ENCODE peak calls at places on chromosome 12, in eight cellular contexts. T is fibroblast of the aortic adventitia, B is Peyer's patch, H is lower leg skin, E is astrocyte of the spinal cord, G is lower lobe of right lung, P is fibroblast of mammary gland, C is neural progenitor cell. U is an unnamed sample.

GRCh38 chr12:113298861-113299545 is 35.9 kb downstream of the SLC8B1 start:
- DNase-seq in T (no peak), E (no peak), G (no peak), H (peak), C (no peak), B (no peak), P (no peak), U (peak)

GRCh38 chr12:41486718-41487117 is 298.6 kb downstream of the PDZRN4 start:
- DNase-seq in T (no peak), G (no peak), P (peak), E (peak), B (no peak), H (no peak), C (peak), U (peak)

GRCh38 chr12:26274441-26275312 is 79.3 kb downstream of the SSPN start:
- DNase-seq in E (peak), G (peak), C (peak), B (peak), P (peak), H (peak), T (peak), U (peak)

GRCh38 chr12:57517187-57517586 is 3.1 kb downstream of the DDIT3 start:
- DNase-seq in G (no peak), H (no peak), P (peak), E (peak), T (peak), B (no peak), C (no peak), U (peak)

GRCh38 chr12:121455766-121456420 is 56.0 kb downstream of the RNF34 start:
- DNase-seq in P (no peak), E (no peak), T (no peak), G (no peak), C (no peak), H (no peak), B (no peak), U (no peak)

GRCh38 chr12:32897276-32897615 is 669 bp upstream of the PKP2 start:
- DNase-seq in G (no peak), C (no peak), B (no peak), H (no peak), T (no peak), P (no peak), E (no peak), U (no peak)

GRCh38 chr12:64566882-64567517 is 43.3 kb upstream of the RASSF3 start:
- DNase-seq in P (no peak), E (no peak), H (no peak), C (peak), G (no peak), B (no peak), T (no peak), U (no peak)

GRCh38 chr12:113961921-113962710 is 4.0 kb downstream of the RBM19 start:
- DNase-seq in P (peak), B (no peak), C (no peak), T (peak), H (no peak), G (no peak), E (no peak), U (peak)

GRCh38 chr12:108750471-108751402 is 19.4 kb upstream of the CORO1C start:
- DNase-seq in P (peak), H (peak), E (no peak), G (no peak), T (peak), C (peak), B (no peak), U (peak)

GRCh38 chr12:90090929-90091651 is 382.5 kb upstream of the ATP2B1 start:
- DNase-seq in P (peak), B (no peak), H (no peak), C (peak), E (peak), G (no peak), T (peak), U (peak)

GRCh38 chr12:51013441-51013840 is 12.7 kb downstream of the SLC11A2 start:
- DNase-seq in T (no peak), B (no peak), G (no peak), H (no peak), E (no peak), P (no peak), C (no peak), U (no peak)

GRCh38 chr12:49342066-49342913 is 4.4 kb upstream of the DNAJC22 start:
- DNase-seq in E (peak), H (peak), B (peak), T (peak), G (peak), C (peak), P (peak), U (peak)

GRCh38 chr12:22974865-22975264 is 349.9 kb downstream of the ETNK1 start:
- DNase-seq in H (no peak), G (no peak), T (peak), C (no peak), E (peak), P (peak), B (no peak), U (peak)

GRCh38 chr12:122994140-122994675 is 13.7 kb downstream of the ARL6IP4 start:
- DNase-seq in E (no peak), P (no peak), B (no peak), T (no peak), H (no peak), C (no peak), G (no peak), U (no peak)

GRCh38 chr12:122022393-122023338 is 982 bp downstream of the BCL7A start:
- DNase-seq in C (peak), T (no peak), E (peak), P (no peak), B (no peak), H (no peak), G (no peak), U (peak)

GRCh38 chr12:31890295-31891285 is 68.6 kb upstream of the RESF1 start:
- DNase-seq in E (no peak), C (no peak), P (no peak), H (peak), G (no peak), T (no peak), B (peak), U (no peak)

GRCh38 chr12:31620311-31620710 is 29.4 kb upstream of the DENND5B start:
- DNase-seq in E (no peak), B (no peak), G (no peak), P (no peak), C (no peak), H (no peak), T (no peak), U (no peak)

GRCh38 chr12:80053048-80053790 is 46.1 kb upstream of the OTOGL start:
- DNase-seq in E (peak), T (peak), P (peak), G (peak), B (no peak), C (no peak), H (peak), U (peak)

GRCh38 chr12:10031318-10031717 is 836 bp downstream of the CLEC9A start:
- DNase-seq in B (no peak), C (no peak), H (no peak), P (peak), E (peak), T (no peak), G (no peak), U (no peak)

GRCh38 chr12:118633071-118633470 is 256.7 kb downstream of the SUDS3 start:
- DNase-seq in G (no peak), P (no peak), T (no peak), E (no peak), H (no peak), C (peak), B (no peak), U (no peak)

GRCh38 chr12:49920241-49920914 is 16.7 kb upstream of the FAIM2 start:
- DNase-seq in G (no peak), B (no peak), C (no peak), T (peak), H (no peak), P (peak), E (no peak), U (peak)

GRCh38 chr12:121996945-121997612 is 24.6 kb upstream of the BCL7A start:
- DNase-seq in G (no peak), T (no peak), E (no peak), H (no peak), B (no peak), P (peak), C (no peak), U (peak)

GRCh38 chr12:89960011-89960507 is 251.4 kb upstream of the ATP2B1 start:
- DNase-seq in T (no peak), E (no peak), H (no peak), G (no peak), B (no peak), C (no peak), P (peak), U (peak)

GRCh38 chr12:42961395-42961794 is 371.8 kb upstream of the PRICKLE1 start:
- DNase-seq in C (no peak), P (peak), B (no peak), H (no peak), T (peak), E (peak), G (no peak), U (peak)

GRCh38 chr12:49636979-49637378 is 13.6 kb downstream of the PRPF40B start:
- DNase-seq in T (peak), P (peak), C (peak), H (peak), G (no peak), B (peak), E (peak), U (peak)

GRCh38 chr12:48291511-48291910 is 59.2 kb downstream of the ZNF641 start:
- DNase-seq in T (no peak), G (no peak), B (no peak), E (no peak), P (no peak), H (no peak), C (no peak), U (no peak)

GRCh38 chr12:48285751-48286650 is 64.7 kb downstream of the ZNF641 start:
- DNase-seq in C (no peak), B (no peak), T (no peak), G (no peak), E (no peak), H (no peak), P (no peak), U (no peak)

GRCh38 chr12:48281811-48282210 is 68.9 kb downstream of the ZNF641 start:
- DNase-seq in B (no peak), T (no peak), H (no peak), C (no peak), G (no peak), P (no peak), E (no peak), U (no peak)

GRCh38 chr12:48288387-48289268 is 62.1 kb downstream of the ZNF641 start:
- DNase-seq in E (no peak), H (no peak), P (no peak), C (no peak), G (no peak), T (no peak), B (no peak), U (no peak)

DNA sequence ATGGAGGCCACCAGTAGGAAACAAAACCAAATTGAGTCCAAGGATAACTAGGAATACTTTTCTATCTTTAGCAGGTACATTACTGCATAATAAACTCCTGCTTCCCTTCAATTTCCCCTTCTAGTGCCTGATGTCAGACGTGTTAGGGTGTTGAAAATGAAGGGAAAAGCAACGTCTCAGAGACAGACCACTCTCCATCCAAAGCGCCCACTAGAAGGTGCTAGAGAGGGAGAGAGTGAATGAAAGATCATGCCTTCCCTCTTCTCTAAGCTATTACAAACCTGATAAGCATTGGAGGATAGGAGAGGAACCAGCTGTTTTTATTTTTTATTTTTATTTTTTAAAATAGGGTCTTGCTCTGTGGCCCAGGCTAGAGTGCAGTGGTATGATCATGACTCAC is 64.1 kb downstream of the ZNF641 start:
- DNase-seq in H (no peak), P (peak), G (no peak), E (no peak), C (peak), T (peak), B (no peak), U (peak)
- TF ChIP-seq CTCF in H (no peak), P (peak), G (peak), E (peak), C (peak), T (peak), B (no peak), U (peak)

DNA sequence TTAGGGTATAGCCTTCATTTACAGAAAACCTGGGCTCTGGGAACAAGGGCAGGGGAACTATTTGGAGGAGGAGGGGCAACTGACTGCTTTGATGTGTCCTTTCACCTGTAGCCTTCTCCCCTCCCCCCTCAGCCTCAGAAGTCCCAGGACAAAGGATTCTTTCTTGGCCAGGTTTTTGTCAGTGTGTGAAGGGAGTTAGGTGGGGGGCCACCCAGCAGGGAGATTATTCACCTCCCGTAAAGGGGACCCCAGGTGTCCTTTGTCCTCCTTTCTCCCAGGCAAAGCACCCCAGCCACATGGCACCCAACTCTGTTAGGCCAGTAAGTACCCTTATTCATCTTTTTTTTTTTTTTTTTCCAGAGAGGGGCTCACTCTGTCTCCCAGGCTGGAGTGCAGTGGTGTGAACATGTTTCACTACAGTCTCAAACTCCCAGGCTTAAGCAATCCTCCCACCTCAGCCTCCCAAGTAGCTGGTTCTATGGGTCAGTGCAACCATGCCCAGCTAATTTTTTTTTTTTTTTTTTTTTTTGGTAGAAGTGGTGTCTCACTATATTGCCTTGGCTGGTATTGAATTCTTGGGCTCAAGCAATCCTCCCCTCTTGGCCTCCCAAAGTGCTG is 722 bp upstream of the NFE2 start:
- DNase-seq in G (no peak), T (no peak), H (no peak), P (no peak), C (peak), E (no peak), B (no peak), U (no peak)
- TF ChIP-seq CTCF in G (no peak), T (no peak), H (no peak), P (no peak), C (no peak), E (no peak), B (no peak), U (no peak)

GRCh38 chr12:119667577-119668314 is at the start of gene PRKAB1:
- DNase-seq in H (peak), C (peak), B (peak), G (peak), P (peak), T (peak), E (peak), U (peak)

GRCh38 chr12:119665164-119665929 is 2.6 kb upstream of the PRKAB1 start:
- DNase-seq in E (no peak), B (no peak), P (no peak), G (no peak), T (no peak), H (peak), C (no peak), U (no peak)

GRCh38 chr12:119668315-119668651 is 350 bp downstream of the PRKAB1 start:
- DNase-seq in C (no peak), G (no peak), B (no peak), E (no peak), T (peak), H (no peak), P (peak), U (peak)

GRCh38 chr12:119666226-119666808 is 1.6 kb upstream of the PRKAB1 start:
- DNase-seq in E (no peak), G (no peak), B (no peak), T (no peak), C (no peak), P (no peak), H (no peak), U (no peak)

GRCh38 chr12:119666900-119667576 is 895 bp upstream of the PRKAB1 start:
- DNase-seq in H (no peak), T (no peak), P (no peak), B (no peak), G (no peak), C (no peak), E (no peak), U (no peak)
- TF ChIP-seq CTCF in H (no peak), T (no peak), P (no peak), B (no peak), G (no peak), C (no peak), E (no peak), U (no peak)

DNA sequence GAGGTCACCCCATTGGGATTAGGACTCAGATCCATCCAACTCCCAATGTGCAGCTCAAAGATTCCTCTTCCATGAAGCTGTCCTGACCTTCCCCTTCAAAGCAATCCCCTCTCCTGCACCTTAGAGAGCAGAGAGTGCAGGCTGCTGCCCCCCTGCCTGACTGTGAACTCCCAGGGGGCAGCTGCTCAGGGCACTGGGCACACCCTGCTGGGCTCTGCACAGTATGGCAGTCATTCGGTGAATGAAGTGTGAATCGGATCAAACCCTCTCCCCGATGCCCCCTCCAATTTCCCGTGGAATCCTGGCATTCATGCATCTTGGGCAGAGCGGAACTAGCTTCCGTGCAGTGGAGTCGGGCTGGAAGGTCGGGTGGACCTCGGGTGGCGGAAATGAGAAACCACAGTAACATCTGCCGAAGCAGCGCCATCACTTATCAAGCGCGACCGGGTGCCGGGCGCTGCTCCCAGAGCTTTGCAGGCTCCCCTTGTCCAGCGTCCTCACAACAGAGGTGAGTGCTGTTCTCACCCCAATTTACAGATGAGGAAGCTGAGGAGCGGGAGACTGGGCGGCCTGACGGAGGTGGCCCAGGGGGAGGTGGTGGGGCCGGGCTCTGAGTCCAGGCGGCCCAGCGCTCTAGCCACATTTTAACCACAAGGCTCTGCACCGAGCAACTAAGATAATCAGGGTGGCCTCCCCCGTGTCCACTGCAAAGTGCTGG is 14.7 kb downstream of the GALNT9 start:
- DNase-seq in G (peak), H (no peak), P (no peak), E (no peak), T (no peak), B (no peak), C (no peak), U (no peak)
- TF ChIP-seq CTCF in G (no peak), H (no peak), P (no peak), E (no peak), T (no peak), B (no peak), C (no peak), U (no peak)

GRCh38 chr12:98483621-98484455 is 31.6 kb upstream of the TMPO start:
- DNase-seq in T (no peak), G (no peak), H (no peak), E (no peak), C (no peak), P (no peak), B (no peak), U (peak)
- TF ChIP-seq CTCF in T (no peak), G (no peak), H (no peak), E (no peak), C (no peak), P (no peak), B (no peak), U (no peak)